ENCODE peak calls at places on chromosomes 2 and 18, in ten cellular contexts. B, R, S, A, L, N, D, Q, T and H are unnamed samples.

GRCh38 chr18:6355789-6356589 is 58.7 kb downstream of the L3MBTL4 start:
- DNase-seq in B (no peak), R (no peak), S (no peak), A (no peak), L (no peak), N (no peak), D (no peak), Q (no peak), T (peak; percentile 90), H (no peak)

GRCh38 chr2:67032091-67032490 is 365.0 kb upstream of the ETAA1 start:
- DNase-seq in B (no peak), R (no peak), S (no peak), A (no peak), L (no peak), N (no peak), D (no peak), Q (no peak), T (no peak), H (no peak)

GRCh38 chr2:43180901-43181300 is 45.5 kb downstream of the ZFP36L2 start:
- DNase-seq in B (no peak), R (no peak), S (no peak), A (no peak), L (no peak), N (no peak), D (no peak), Q (no peak), T (peak; percentile 79), H (no peak)

GRCh38 chr18:8705280-8705940 is at the start of gene MTCL1:
- DNase-seq in B (peak; percentile 32), R (no peak), S (no peak), A (peak; percentile 67), L (peak; percentile 52), N (no peak), D (no peak), Q (peak; percentile 25), T (peak; percentile 57), H (peak; percentile 41)

GRCh38 chr18:41700435-41700834 is 254.6 kb upstream of the PIK3C3 start:
- DNase-seq in B (no peak), R (no peak), S (no peak), A (no peak), L (no peak), N (no peak), D (no peak), Q (no peak), T (no peak), H (no peak)

GRCh38 chr2:71852141-71852711 is 295.4 kb downstream of the CYP26B1 start:
- DNase-seq in B (no peak), R (no peak), S (no peak), A (no peak), L (no peak), N (no peak), D (no peak), Q (peak; percentile 34), T (no peak), H (no peak)

GRCh38 chr18:28149810-28150420 is 27.0 kb downstream of the CDH2 start:
- DNase-seq in B (no peak), R (no peak), S (no peak), A (no peak), L (no peak), N (no peak), D (no peak), Q (peak; percentile 37), T (no peak), H (no peak)

GRCh38 chr2:147288131-147288530 is 556.7 kb upstream of the ACVR2A start:
- DNase-seq in B (no peak), R (no peak), S (no peak), A (peak; percentile 72), L (no peak), N (no peak), D (no peak), Q (no peak), T (no peak), H (no peak)

GRCh38 chr2:119821266-119821665 is 61.5 kb downstream of the PTPN4 start:
- DNase-seq in B (no peak), R (no peak), S (no peak), A (no peak), L (no peak), N (no peak), D (no peak), Q (no peak), T (no peak), H (no peak)

GRCh38 chr2:119818792-119819191 is 59.1 kb downstream of the PTPN4 start:
- DNase-seq in B (no peak), R (no peak), S (no peak), A (no peak), L (no peak), N (no peak), D (no peak), Q (no peak), T (no peak), H (no peak)

GRCh38 chr2:119823734-119824334 is 64.1 kb downstream of the PTPN4 start:
- DNase-seq in B (no peak), R (no peak), S (no peak), A (peak; percentile 15), L (no peak), N (no peak), D (no peak), Q (no peak), T (peak; percentile 58), H (peak; percentile 33)

GRCh38 chr2:119820275-119820674 is 60.6 kb downstream of the PTPN4 start:
- DNase-seq in B (no peak), R (no peak), S (no peak), A (no peak), L (no peak), N (no peak), D (no peak), Q (no peak), T (peak; percentile 15), H (no peak)

GRCh38 chr2:119819846-119820245 is 60.1 kb downstream of the PTPN4 start:
- DNase-seq in B (no peak), R (no peak), S (no peak), A (no peak), L (no peak), N (no peak), D (no peak), Q (no peak), T (no peak), H (no peak)
- H3K27ac ChIP-seq in B (no peak overlapping the region), R (no peak overlapping the region), S (no peak overlapping the region), A (no peak overlapping the region), L (no peak overlapping the region), N (no peak overlapping the region), D (no peak overlapping the region), Q (peak overlapping the region; percentile 49), T (no peak overlapping the region), H (no peak overlapping the region)

GRCh38 chr2:19649107-19649506 is 252.7 kb downstream of the TTC32 start:
- DNase-seq in B (no peak), R (no peak), S (no peak), A (no peak), L (no peak), N (no peak), D (no peak), Q (no peak), T (peak; percentile 15), H (no peak)

GRCh38 chr2:19652811-19653210 is 249.0 kb downstream of the TTC32 start:
- DNase-seq in B (no peak), R (no peak), S (no peak), A (no peak), L (no peak), N (no peak), D (no peak), Q (no peak), T (no peak), H (no peak)

GRCh38 chr2:19649785-19650380 is 251.9 kb downstream of the TTC32 start:
- DNase-seq in B (no peak), R (no peak), S (no peak), A (no peak), L (no peak), N (peak; percentile 49), D (no peak), Q (no peak), T (peak; percentile 96), H (no peak)

GRCh38 chr2:19653336-19653908 is 248.4 kb downstream of the TTC32 start:
- DNase-seq in B (no peak), R (no peak), S (no peak), A (no peak), L (no peak), N (no peak), D (no peak), Q (no peak), T (no peak), H (no peak)

GRCh38 chr2:19651466-19651865 is 250.3 kb downstream of the TTC32 start:
- DNase-seq in B (no peak), R (no peak), S (no peak), A (no peak), L (no peak), N (no peak), D (no peak), Q (no peak), T (no peak), H (no peak)
- H3K27ac ChIP-seq in B (no peak overlapping the region), R (no peak overlapping the region), S (no peak overlapping the region), A (no peak overlapping the region), L (no peak overlapping the region), N (no peak overlapping the region), D (no peak overlapping the region), Q (no peak overlapping the region), T (no peak overlapping the region), H (no peak overlapping the region)

DNA sequence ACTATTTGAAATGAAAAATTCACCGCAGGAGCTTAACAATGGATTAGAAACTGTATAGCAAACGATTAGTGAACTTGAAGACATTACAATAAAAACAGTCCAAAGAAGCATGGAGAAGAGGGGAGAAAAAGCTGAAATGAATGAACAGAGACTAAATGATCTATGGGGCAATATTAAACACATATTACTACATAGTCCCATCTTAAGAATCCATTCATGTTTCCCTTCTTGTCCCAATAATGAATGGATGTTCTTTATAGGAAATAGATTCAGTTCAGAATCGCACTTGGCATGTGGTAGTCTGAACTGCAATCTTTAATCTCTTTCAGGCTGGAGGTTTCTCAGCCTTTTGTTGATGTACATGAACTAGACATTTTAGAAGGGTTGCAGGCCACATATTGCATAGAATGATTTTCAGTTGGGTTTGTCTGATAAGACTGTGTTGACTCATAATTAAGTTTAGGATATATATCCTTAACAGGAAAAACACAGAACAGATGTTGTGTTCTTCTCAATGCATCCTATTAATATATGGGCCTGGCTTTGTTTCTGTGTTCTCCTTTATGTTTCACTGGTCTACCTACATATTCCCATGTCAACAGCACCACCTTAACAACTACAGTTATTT is 27.9 kb downstream of the CCDC88A start:
- DNase-seq in B (no peak), R (no peak), S (no peak), A (no peak), L (no peak), N (no peak), D (no peak), Q (no peak), T (no peak), H (no peak)
- H3K27ac ChIP-seq in B (no peak overlapping the region), R (no peak overlapping the region), S (no peak overlapping the region), A (no peak overlapping the region), L (peak overlapping the region; percentile 5), N (no peak overlapping the region), D (no peak overlapping the region), Q (no peak overlapping the region), T (no peak overlapping the region), H (no peak overlapping the region)

DNA sequence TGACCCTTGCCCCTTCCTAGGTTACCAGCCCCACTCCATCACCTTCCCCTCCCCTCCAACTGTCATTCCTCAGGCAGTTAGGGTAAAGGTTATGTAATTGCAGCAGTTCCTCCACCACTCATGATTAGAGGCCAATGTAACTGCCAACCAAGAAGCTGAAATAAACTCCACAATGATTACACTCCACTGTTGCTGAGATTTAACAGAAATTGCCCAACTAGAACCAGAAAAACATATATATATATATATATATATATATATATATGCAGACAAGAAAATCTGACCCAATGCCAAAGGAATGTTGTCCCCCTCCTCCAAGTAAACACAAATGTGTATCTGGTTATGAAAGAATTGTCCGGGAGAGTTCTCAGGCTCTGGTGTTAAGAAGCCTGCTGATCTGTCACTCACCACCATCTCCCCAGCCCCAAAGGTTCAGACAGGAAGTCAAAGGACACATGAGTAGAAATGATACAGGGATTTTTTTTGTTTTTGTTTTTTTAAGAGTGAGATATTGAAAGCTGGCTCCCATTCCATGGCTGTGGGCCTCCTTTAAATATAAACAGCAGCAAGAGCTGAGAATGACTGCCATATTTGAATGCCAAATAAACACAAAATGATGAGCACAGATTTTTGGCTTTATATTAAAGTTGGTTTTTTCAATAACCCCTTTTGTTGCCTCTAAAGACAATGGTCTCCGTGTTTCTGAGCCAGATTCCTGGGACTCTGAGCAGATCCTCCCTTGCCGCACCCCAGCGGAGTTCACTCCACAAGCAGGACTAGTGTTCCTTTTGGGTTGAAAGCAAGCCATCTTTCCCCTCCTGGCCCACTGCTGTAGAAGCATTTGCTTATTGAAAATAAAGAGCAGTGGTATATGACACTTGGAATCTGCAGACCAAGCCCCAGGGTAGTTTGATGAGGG is 127.1 kb upstream of the MAPRE2 start:
- DNase-seq in B (no peak), R (no peak), S (no peak), A (no peak), L (no peak), N (no peak), D (no peak), Q (no peak), T (no peak), H (no peak)
- H3K27ac ChIP-seq in B (no peak overlapping the region), R (no peak overlapping the region), S (no peak overlapping the region), A (no peak overlapping the region), L (no peak overlapping the region), N (no peak overlapping the region), D (no peak overlapping the region), Q (no peak overlapping the region), T (no peak overlapping the region), H (no peak overlapping the region)